ENCODE peak calls at places on chromosomes 5 and 9, in four cellular contexts. I is activated CD4-positive, alpha-beta T cell treated with anti-CD3 and anti-CD28 coated beads, Interleukin-2, amount 50 U/mL, for 1 hour; A is left kidney; Y is SK-N-SH. G is an unnamed sample.

GRCh38 chr9:36717276-36717675 is 144.6 kb downstream of the MELK start:
- DNase-seq in A (no peak), Y (no peak), I (no peak), G (no peak)

GRCh38 chr5:152568101-152568500 is 163.0 kb upstream of the NMUR2 start:
- DNase-seq in I (no peak), Y (no peak), A (no peak), G (no peak)

GRCh38 chr9:89999176-89999533 is 394.3 kb downstream of the GADD45G start:
- DNase-seq in A (no peak), I (no peak), Y (no peak), G (no peak)

GRCh38 chr5:130335116-130335515 is 430.9 kb downstream of the CHSY3 start:
- DNase-seq in I (no peak), A (no peak), Y (no peak), G (no peak)

GRCh38 chr5:374631-375335 is 53.3 kb downstream of the AHRR start:
- DNase-seq in I (no peak), Y (peak; percentile 42), A (peak; percentile 52), G (no peak)

GRCh38 chr9:125756499-125756898 is 9.3 kb downstream of the PBX3 start:
- DNase-seq in I (no peak), Y (no peak), A (no peak), G (no peak)

GRCh38 chr9:99354104-99354503 is 132.0 kb downstream of the SEC61B start:
- DNase-seq in Y (no peak), A (no peak), I (no peak), G (no peak)

GRCh38 chr9:132372177-132373095 is 17.6 kb upstream of the SETX start:
- DNase-seq in Y (peak; percentile 58), I (no peak), A (peak; percentile 26), G (no peak)

GRCh38 chr9:106883626-106884190 is 20.7 kb downstream of the ZNF462 start:
- DNase-seq in A (no peak), I (no peak), Y (no peak), G (no peak)

GRCh38 chr9:72656021-72656420 is 134.6 kb downstream of the TMC1 start:
- DNase-seq in A (no peak), Y (no peak), I (no peak), G (no peak)

GRCh38 chr5:965604-966344 is 42.8 kb upstream of the NKD2 start:
- DNase-seq in A (no peak), I (no peak), Y (no peak), G (no peak)

GRCh38 chr9:20630241-20630943 is 8.1 kb upstream of the MLLT3 start:
- DNase-seq in Y (no peak), A (no peak), I (no peak), G (no peak)

GRCh38 chr5:170347022-170347421 is 42.1 kb downstream of the KCNMB1 start:
- DNase-seq in I (no peak), Y (no peak), A (no peak), G (no peak)

GRCh38 chr5:128774605-128775004 is 190.7 kb upstream of the SLC27A6 start:
- DNase-seq in Y (no peak), I (no peak), A (no peak), G (no peak)

GRCh38 chr9:134350416-134350994 is 24.2 kb downstream of the RXRA start:
- DNase-seq in I (no peak), A (no peak), Y (peak; percentile 70), G (no peak)

GRCh38 chr5:107532182-107532878 is 138.4 kb downstream of the EFNA5 start:
- DNase-seq in I (no peak), A (peak; percentile 95), Y (no peak), G (no peak)